ENCODE peak calls at places on chromosomes 3 and 15, in four cellular contexts. One of them, this sample, is unnamed.

GRCh38 chr3:15623535-15624450 is 22.2 kb downstream of the BTD start:
- DNase-seq in fibroblast of lung: no peak
- DNase-seq in naive thymus-derived CD4-positive, alpha-beta T cell: no peak
- DNase-seq in CD8-positive, alpha-beta T cell: no peak
- DNase-seq in this sample: no peak

GRCh38 chr3:195209836-195210551 is 61.0 kb downstream of the XXYLT1 start:
- DNase-seq in fibroblast of lung: no peak
- DNase-seq in naive thymus-derived CD4-positive, alpha-beta T cell: no peak
- DNase-seq in CD8-positive, alpha-beta T cell: no peak
- DNase-seq in this sample: peak; percentile 46

GRCh38 chr3:149180057-149180573 is 41.5 kb downstream of the CP start:
- DNase-seq in fibroblast of lung: peak; percentile 99
- DNase-seq in naive thymus-derived CD4-positive, alpha-beta T cell: no peak
- DNase-seq in CD8-positive, alpha-beta T cell: no peak
- DNase-seq in this sample: peak; percentile 97

GRCh38 chr3:96833301-96833700 is 18.9 kb downstream of the EPHA6 start:
- DNase-seq in fibroblast of lung: no peak
- DNase-seq in naive thymus-derived CD4-positive, alpha-beta T cell: no peak
- DNase-seq in CD8-positive, alpha-beta T cell: no peak
- DNase-seq in this sample: no peak

GRCh38 chr3:58085616-58086015 is 77.4 kb downstream of the FLNB start:
- DNase-seq in fibroblast of lung: no peak
- DNase-seq in naive thymus-derived CD4-positive, alpha-beta T cell: no peak
- DNase-seq in CD8-positive, alpha-beta T cell: no peak
- DNase-seq in this sample: no peak

GRCh38 chr15:27479232-27480140 is 508.5 kb downstream of the GABRG3 start:
- DNase-seq in fibroblast of lung: peak; percentile 25
- DNase-seq in naive thymus-derived CD4-positive, alpha-beta T cell: no peak
- DNase-seq in CD8-positive, alpha-beta T cell: no peak
- DNase-seq in this sample: no peak

GRCh38 chr3:44125882-44126281 is 115.8 kb upstream of the TOPAZ1 start:
- DNase-seq in fibroblast of lung: peak; percentile 31
- DNase-seq in naive thymus-derived CD4-positive, alpha-beta T cell: no peak
- DNase-seq in CD8-positive, alpha-beta T cell: no peak
- DNase-seq in this sample: no peak

GRCh38 chr15:74992619-74993018 is 2.7 kb upstream of the SCAMP5 start:
- DNase-seq in fibroblast of lung: no peak
- DNase-seq in naive thymus-derived CD4-positive, alpha-beta T cell: no peak
- DNase-seq in CD8-positive, alpha-beta T cell: no peak
- DNase-seq in this sample: no peak

GRCh38 chr3:48425281-48425812 is 4.5 kb downstream of the PLXNB1 start:
- DNase-seq in fibroblast of lung: peak; percentile 35
- DNase-seq in naive thymus-derived CD4-positive, alpha-beta T cell: no peak
- DNase-seq in CD8-positive, alpha-beta T cell: no peak
- DNase-seq in this sample: no peak

GRCh38 chr3:136802481-136802996 is 16.4 kb upstream of the SLC35G2 start:
- DNase-seq in fibroblast of lung: peak; percentile 52
- DNase-seq in naive thymus-derived CD4-positive, alpha-beta T cell: no peak
- DNase-seq in CD8-positive, alpha-beta T cell: no peak
- DNase-seq in this sample: no peak

GRCh38 chr15:96325579-96326331 is 4.7 kb upstream of the NR2F2 start:
- DNase-seq in fibroblast of lung: peak; percentile 81
- DNase-seq in naive thymus-derived CD4-positive, alpha-beta T cell: no peak
- DNase-seq in CD8-positive, alpha-beta T cell: no peak
- DNase-seq in this sample: no peak

GRCh38 chr3:57815034-57815433 is 58.9 kb downstream of the SLMAP start:
- DNase-seq in fibroblast of lung: no peak
- DNase-seq in naive thymus-derived CD4-positive, alpha-beta T cell: no peak
- DNase-seq in CD8-positive, alpha-beta T cell: peak; percentile 31
- DNase-seq in this sample: no peak

GRCh38 chr3:162718697-162719096 is 1222.1 kb downstream of the OTOL1 start:
- DNase-seq in fibroblast of lung: peak; percentile 47
- DNase-seq in naive thymus-derived CD4-positive, alpha-beta T cell: no peak
- DNase-seq in CD8-positive, alpha-beta T cell: no peak
- DNase-seq in this sample: no peak

GRCh38 chr3:150006774-150007173 is 36.1 kb upstream of the PFN2 start:
- DNase-seq in fibroblast of lung: no peak
- DNase-seq in naive thymus-derived CD4-positive, alpha-beta T cell: no peak
- DNase-seq in CD8-positive, alpha-beta T cell: no peak
- DNase-seq in this sample: no peak

GRCh38 chr15:56963126-56963525 is 44.7 kb downstream of the TCF12 start:
- DNase-seq in fibroblast of lung: no peak
- DNase-seq in naive thymus-derived CD4-positive, alpha-beta T cell: no peak
- DNase-seq in CD8-positive, alpha-beta T cell: no peak
- DNase-seq in this sample: no peak

GRCh38 chr15:36579792-36580431 is 486 bp downstream of the CDIN1 start:
- DNase-seq in fibroblast of lung: no peak
- DNase-seq in naive thymus-derived CD4-positive, alpha-beta T cell: peak; percentile 27
- DNase-seq in CD8-positive, alpha-beta T cell: peak; percentile 13
- DNase-seq in this sample: peak; percentile 44

GRCh38 chr3:175187586-175187985 is 328.5 kb downstream of the NAALADL2 start:
- DNase-seq in fibroblast of lung: peak; percentile 79
- DNase-seq in naive thymus-derived CD4-positive, alpha-beta T cell: no peak
- DNase-seq in CD8-positive, alpha-beta T cell: no peak
- DNase-seq in this sample: peak; percentile 9

GRCh38 chr3:20123121-20123652 is 62.8 kb downstream of the SGO1 start:
- DNase-seq in fibroblast of lung: no peak
- DNase-seq in naive thymus-derived CD4-positive, alpha-beta T cell: no peak
- DNase-seq in CD8-positive, alpha-beta T cell: no peak
- DNase-seq in this sample: no peak

GRCh38 chr3:53224026-53224425 is 31.8 kb downstream of the TKT start:
- DNase-seq in fibroblast of lung: no peak
- DNase-seq in naive thymus-derived CD4-positive, alpha-beta T cell: no peak
- DNase-seq in CD8-positive, alpha-beta T cell: no peak
- DNase-seq in this sample: no peak
- H3K36me3 ChIP-seq in fibroblast of lung: peaks cover 50% of the 10 kb centered on the region
- H3K36me3 ChIP-seq in naive thymus-derived CD4-positive, alpha-beta T cell: peaks cover 55% of the 10 kb centered on the region
- H3K36me3 ChIP-seq in CD8-positive, alpha-beta T cell: peaks cover 39% of the 10 kb centered on the region
- H3K36me3 ChIP-seq in this sample: peaks cover 31% of the 10 kb centered on the region

DNA sequence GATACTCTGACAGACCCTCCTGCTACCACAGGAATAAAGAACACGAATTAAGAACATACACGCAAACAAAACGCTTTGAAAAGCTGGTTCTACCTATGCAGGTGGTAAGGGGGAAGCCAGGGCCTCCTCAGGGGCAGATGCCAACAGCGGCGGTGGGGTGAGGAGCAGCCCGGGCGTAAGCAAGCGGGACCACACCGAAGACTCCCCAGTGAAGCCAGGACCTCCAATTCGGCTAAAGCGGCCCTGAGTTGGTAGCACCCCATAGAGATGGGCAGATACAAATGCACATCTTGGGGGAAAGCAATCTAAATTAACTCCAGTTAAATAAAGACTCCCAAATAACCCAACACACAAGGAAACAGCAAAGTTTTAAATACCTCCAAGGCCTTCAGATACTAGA is 32.4 kb downstream of the NIPA2 start:
- DNase-seq in fibroblast of lung: no peak
- DNase-seq in naive thymus-derived CD4-positive, alpha-beta T cell: no peak
- DNase-seq in CD8-positive, alpha-beta T cell: no peak
- DNase-seq in this sample: no peak
- H3K36me3 ChIP-seq in fibroblast of lung: peaks cover 16% of the 10 kb centered on the region
- H3K36me3 ChIP-seq in naive thymus-derived CD4-positive, alpha-beta T cell: peaks cover 32% of the 10 kb centered on the region
- H3K36me3 ChIP-seq in CD8-positive, alpha-beta T cell: no peaks in the 10 kb centered on the region
- H3K36me3 ChIP-seq in this sample: peaks cover 64% of the 10 kb centered on the region

GRCh38 chr3:71035886-71036285 is 547.6 kb downstream of the FOXP1 start:
- DNase-seq in fibroblast of lung: no peak
- DNase-seq in naive thymus-derived CD4-positive, alpha-beta T cell: no peak
- DNase-seq in CD8-positive, alpha-beta T cell: no peak
- DNase-seq in this sample: no peak

GRCh38 chr3:71035314-71035713 is 548.2 kb downstream of the FOXP1 start:
- DNase-seq in fibroblast of lung: peak; percentile 79
- DNase-seq in naive thymus-derived CD4-positive, alpha-beta T cell: no peak
- DNase-seq in CD8-positive, alpha-beta T cell: no peak
- DNase-seq in this sample: peak; percentile 36

GRCh38 chr3:71033681-71034220 is 549.8 kb downstream of the FOXP1 start:
- DNase-seq in fibroblast of lung: no peak
- DNase-seq in naive thymus-derived CD4-positive, alpha-beta T cell: no peak
- DNase-seq in CD8-positive, alpha-beta T cell: no peak
- DNase-seq in this sample: no peak

GRCh38 chr3:71039332-71039731 is 544.2 kb downstream of the FOXP1 start:
- DNase-seq in fibroblast of lung: no peak
- DNase-seq in naive thymus-derived CD4-positive, alpha-beta T cell: peak; percentile 55
- DNase-seq in CD8-positive, alpha-beta T cell: no peak
- DNase-seq in this sample: no peak
- H3K36me3 ChIP-seq in fibroblast of lung: peaks cover 12% of the 10 kb centered on the region
- H3K36me3 ChIP-seq in naive thymus-derived CD4-positive, alpha-beta T cell: peaks cover 77% of the 10 kb centered on the region
- H3K36me3 ChIP-seq in CD8-positive, alpha-beta T cell: peaks cover 61% of the 10 kb centered on the region
- H3K36me3 ChIP-seq in this sample: peaks cover 29% of the 10 kb centered on the region

DNA sequence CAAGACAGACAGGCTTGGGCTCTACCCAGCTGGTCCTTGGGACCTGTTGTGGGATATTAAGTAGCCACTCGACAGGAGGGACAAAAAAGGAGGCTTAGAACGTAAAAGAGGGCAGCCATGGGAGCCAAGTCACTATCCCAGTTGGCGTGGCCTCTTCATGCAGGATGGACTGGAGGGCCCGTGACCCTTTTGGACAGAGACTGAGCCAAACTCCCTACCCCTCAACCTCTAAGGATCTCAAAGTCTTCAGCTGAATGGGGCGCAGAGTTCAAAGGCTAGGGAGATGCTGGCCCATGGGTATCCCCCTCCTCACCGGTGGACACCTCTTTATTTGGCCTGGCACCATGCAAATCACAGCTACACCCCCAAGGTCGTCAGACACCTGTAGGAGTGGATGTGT is 57.8 kb upstream of the SEC13 start:
- DNase-seq in fibroblast of lung: no peak
- DNase-seq in naive thymus-derived CD4-positive, alpha-beta T cell: no peak
- DNase-seq in CD8-positive, alpha-beta T cell: no peak
- DNase-seq in this sample: no peak
- H3K36me3 ChIP-seq in fibroblast of lung: no peaks in the 10 kb centered on the region
- H3K36me3 ChIP-seq in naive thymus-derived CD4-positive, alpha-beta T cell: no peaks in the 10 kb centered on the region
- H3K36me3 ChIP-seq in CD8-positive, alpha-beta T cell: no peaks in the 10 kb centered on the region
- H3K36me3 ChIP-seq in this sample: no peaks in the 10 kb centered on the region

GRCh38 chr3:5198313-5198677 is 10.8 kb downstream of the EDEM1 start:
- DNase-seq in fibroblast of lung: no peak
- DNase-seq in naive thymus-derived CD4-positive, alpha-beta T cell: no peak
- DNase-seq in CD8-positive, alpha-beta T cell: no peak
- DNase-seq in this sample: no peak

GRCh38 chr3:5197022-5197421 is 9.5 kb downstream of the EDEM1 start:
- DNase-seq in fibroblast of lung: peak; percentile 76
- DNase-seq in naive thymus-derived CD4-positive, alpha-beta T cell: no peak
- DNase-seq in CD8-positive, alpha-beta T cell: no peak
- DNase-seq in this sample: no peak

GRCh38 chr3:5197470-5198312 is 10.2 kb downstream of the EDEM1 start:
- DNase-seq in fibroblast of lung: peak; percentile 43
- DNase-seq in naive thymus-derived CD4-positive, alpha-beta T cell: peak; percentile 67
- DNase-seq in CD8-positive, alpha-beta T cell: peak; percentile 37
- DNase-seq in this sample: no peak

GRCh38 chr3:5201536-5201935 is 14.0 kb downstream of the EDEM1 start:
- DNase-seq in fibroblast of lung: no peak
- DNase-seq in naive thymus-derived CD4-positive, alpha-beta T cell: no peak
- DNase-seq in CD8-positive, alpha-beta T cell: no peak
- DNase-seq in this sample: no peak

DNA sequence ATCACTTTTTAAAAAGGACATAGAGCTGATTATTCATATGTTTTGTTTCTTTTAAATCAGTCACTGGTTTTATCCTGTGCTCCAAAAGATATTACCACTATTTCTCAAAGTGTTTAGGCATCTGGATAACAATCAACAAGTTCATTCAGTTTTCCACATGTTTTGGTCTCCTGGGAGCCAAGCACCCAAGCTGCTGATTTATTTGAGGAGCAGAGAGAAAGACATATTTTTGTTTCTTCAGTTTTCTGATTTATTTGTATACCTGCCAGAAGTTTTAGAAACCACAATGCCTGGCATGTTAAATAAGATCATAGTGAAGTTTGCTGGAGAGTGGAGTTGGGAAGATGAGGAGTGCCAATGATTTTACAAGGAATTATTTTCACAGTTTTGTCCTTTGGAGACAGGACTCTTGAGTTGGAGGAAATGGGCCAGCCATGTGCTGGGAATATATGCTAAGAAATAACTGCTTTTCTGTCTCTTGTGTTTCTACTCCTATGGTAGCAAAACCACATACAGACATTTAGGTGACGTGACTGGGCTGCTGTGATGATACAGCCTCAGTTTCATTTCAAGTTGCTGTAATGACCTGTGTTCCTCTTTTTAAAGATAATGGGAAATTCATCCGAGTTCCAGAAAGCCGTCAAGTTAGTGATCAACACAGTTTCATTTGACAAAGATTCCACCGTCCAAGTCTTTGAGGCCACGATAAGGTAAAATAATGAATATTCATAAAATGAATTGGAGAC is 11.7 kb downstream of the EDEM1 start:
- DNase-seq in fibroblast of lung: peak; percentile 14
- DNase-seq in naive thymus-derived CD4-positive, alpha-beta T cell: no peak
- DNase-seq in CD8-positive, alpha-beta T cell: no peak
- DNase-seq in this sample: no peak
- H3K36me3 ChIP-seq in fibroblast of lung: peaks cover 11% of the 10 kb centered on the region
- H3K36me3 ChIP-seq in naive thymus-derived CD4-positive, alpha-beta T cell: peaks cover 29% of the 10 kb centered on the region
- H3K36me3 ChIP-seq in CD8-positive, alpha-beta T cell: peaks cover 37% of the 10 kb centered on the region
- H3K36me3 ChIP-seq in this sample: peaks cover 5% of the 10 kb centered on the region

GRCh38 chr15:58880320-58880719 is 53.2 kb downstream of the SLTM start:
- DNase-seq in fibroblast of lung: no peak
- DNase-seq in naive thymus-derived CD4-positive, alpha-beta T cell: no peak
- DNase-seq in CD8-positive, alpha-beta T cell: no peak
- DNase-seq in this sample: no peak
- H3K36me3 ChIP-seq in fibroblast of lung: peaks cover 12% of the 10 kb centered on the region
- H3K36me3 ChIP-seq in naive thymus-derived CD4-positive, alpha-beta T cell: peaks cover 77% of the 10 kb centered on the region
- H3K36me3 ChIP-seq in CD8-positive, alpha-beta T cell: peaks cover 64% of the 10 kb centered on the region
- H3K36me3 ChIP-seq in this sample: peaks cover 84% of the 10 kb centered on the region

GRCh38 chr15:84799511-84800187 is 17.5 kb upstream of the ALPK3 start:
- DNase-seq in fibroblast of lung: no peak
- DNase-seq in naive thymus-derived CD4-positive, alpha-beta T cell: no peak
- DNase-seq in CD8-positive, alpha-beta T cell: no peak
- DNase-seq in this sample: no peak
- H3K36me3 ChIP-seq in fibroblast of lung: peaks cover 27% of the 10 kb centered on the region
- H3K36me3 ChIP-seq in naive thymus-derived CD4-positive, alpha-beta T cell: peaks cover 86% of the 10 kb centered on the region
- H3K36me3 ChIP-seq in CD8-positive, alpha-beta T cell: peaks cover 53% of the 10 kb centered on the region
- H3K36me3 ChIP-seq in this sample: peaks cover 75% of the 10 kb centered on the region

GRCh38 chr3:65318231-65318630 is 630.4 kb upstream of the ADAMTS9 start:
- DNase-seq in fibroblast of lung: no peak
- DNase-seq in naive thymus-derived CD4-positive, alpha-beta T cell: no peak
- DNase-seq in CD8-positive, alpha-beta T cell: no peak
- DNase-seq in this sample: no peak

DNA sequence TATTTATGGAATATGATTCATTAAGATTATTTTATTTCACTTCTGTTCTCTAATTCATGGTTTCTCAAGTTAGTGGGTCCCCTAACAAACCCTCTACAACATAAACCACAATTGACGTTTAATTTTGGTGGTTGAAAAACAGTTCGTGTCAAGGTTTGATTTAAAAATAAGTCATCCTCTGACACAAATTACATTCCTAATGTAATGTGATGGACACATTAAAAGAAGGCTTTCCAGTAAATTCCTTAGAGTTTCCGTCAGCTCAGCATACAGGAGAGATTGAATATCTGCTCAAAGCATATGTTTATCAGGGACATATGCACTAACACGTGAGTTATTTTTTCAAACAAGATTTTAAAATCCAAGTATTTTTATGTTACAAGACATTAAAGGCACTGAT is 626.5 kb upstream of the ADAMTS9 start:
- DNase-seq in fibroblast of lung: no peak
- DNase-seq in naive thymus-derived CD4-positive, alpha-beta T cell: no peak
- DNase-seq in CD8-positive, alpha-beta T cell: no peak
- DNase-seq in this sample: no peak
- H3K36me3 ChIP-seq in fibroblast of lung: no peaks in the 10 kb centered on the region
- H3K36me3 ChIP-seq in naive thymus-derived CD4-positive, alpha-beta T cell: no peaks in the 10 kb centered on the region
- H3K36me3 ChIP-seq in CD8-positive, alpha-beta T cell: no peaks in the 10 kb centered on the region
- H3K36me3 ChIP-seq in this sample: no peaks in the 10 kb centered on the region

GRCh38 chr15:52658955-52659354 is 20.2 kb downstream of the ATOSA start:
- DNase-seq in fibroblast of lung: no peak
- DNase-seq in naive thymus-derived CD4-positive, alpha-beta T cell: no peak
- DNase-seq in CD8-positive, alpha-beta T cell: peak; percentile 28
- DNase-seq in this sample: no peak
- H3K36me3 ChIP-seq in fibroblast of lung: no peaks in the 10 kb centered on the region
- H3K36me3 ChIP-seq in naive thymus-derived CD4-positive, alpha-beta T cell: peaks cover 56% of the 10 kb centered on the region
- H3K36me3 ChIP-seq in CD8-positive, alpha-beta T cell: peaks cover 18% of the 10 kb centered on the region
- H3K36me3 ChIP-seq in this sample: no peaks in the 10 kb centered on the region

This sample was measured in MG63.